ENCODE peak calls at places on chromosome 14, in seven cellular contexts. I, W, K, E, C, R and D are unnamed samples.
A peak's percentile ranks its signal among the peaks of the same experiment; 100 is the strongest.

GRCh38 chr14:61103541-61104339 is 122.7 kb downstream of the SLC38A6 start:
- DNase-seq in E (peak; percentile 91), W (peak; percentile 95), C (peak; percentile 77), I (no peak), K (no peak), R (peak; percentile 45), D (peak; percentile 89)

GRCh38 chr14:73713804-73714655 is at the start of gene PNMA1:
- DNase-seq in R (peak; percentile 89), I (peak; percentile 91), K (peak; percentile 87), W (peak; percentile 66), C (peak; percentile 87), E (peak; percentile 79), D (peak; percentile 30)

GRCh38 chr14:85300119-85300518 is 229.8 kb upstream of the FLRT2 start:
- DNase-seq in E (no peak), R (no peak), C (no peak), W (no peak), I (no peak), K (no peak), D (no peak)

GRCh38 chr14:48096869-48097268 is 421.5 kb upstream of the MDGA2 start:
- DNase-seq in E (no peak), C (no peak), R (no peak), I (no peak), W (no peak), K (no peak), D (no peak)

GRCh38 chr14:105888784-105889665 is 362.6 kb downstream of the TMEM121 start:
- DNase-seq in W (no peak), I (no peak), E (no peak), C (no peak), K (no peak), R (no peak), D (no peak)

GRCh38 chr14:104680056-104680805 is 9.2 kb upstream of the INF2 start:
- DNase-seq in K (no peak), W (peak; percentile 72), C (peak; percentile 21), E (peak; percentile 91), R (no peak), I (no peak), D (no peak)

GRCh38 chr14:77284066-77284855 is 13.3 kb upstream of the NGB start:
- DNase-seq in W (no peak), R (no peak), C (no peak), E (no peak), I (no peak), K (no peak), D (no peak)

GRCh38 chr14:95609398-95609990 is 74.6 kb downstream of the GLRX5 start:
- DNase-seq in K (peak; percentile 71), C (peak; percentile 14), W (peak; percentile 6), I (no peak), E (peak; percentile 3), R (peak; percentile 7), D (no peak)

GRCh38 chr14:67541448-67542387 is 8.6 kb downstream of the PLEKHH1 start:
- DNase-seq in C (peak; percentile 38), I (no peak), K (peak; percentile 55), R (no peak), E (no peak), W (no peak), D (no peak)

GRCh38 chr14:101723061-101723595 is 38.4 kb upstream of the PPP2R5C start:
- DNase-seq in C (no peak), W (no peak), E (no peak), R (no peak), K (no peak), I (no peak), D (no peak)

GRCh38 chr14:104731249-104731924 is 7.4 kb downstream of the ADSS1 start:
- DNase-seq in K (no peak), I (no peak), R (no peak), W (peak; percentile 16), E (no peak), C (peak; percentile 50), D (no peak)

GRCh38 chr14:105582639-105583038 is 56.3 kb downstream of the TMEM121 start:
- DNase-seq in W (no peak), K (no peak), I (no peak), E (peak; percentile 8), R (no peak), C (no peak), D (no peak)

GRCh38 chr14:30906752-30907658 is 32.6 kb downstream of the COCH start:
- DNase-seq in C (no peak), K (no peak), W (no peak), I (no peak), R (no peak), E (peak; percentile 47), D (no peak)

GRCh38 chr14:105999361-106000028 is 473.1 kb downstream of the TMEM121 start:
- DNase-seq in C (peak; percentile 23), E (no peak), I (no peak), K (no peak), R (peak; percentile 55), W (no peak), D (no peak)

GRCh38 chr14:104865069-104865630 is at the start of gene CEP170B:
- DNase-seq in I (peak; percentile 83), W (no peak), R (no peak), C (peak; percentile 86), K (peak; percentile 26), E (peak; percentile 62), D (no peak)

GRCh38 chr14:38143651-38144505 is 63.8 kb upstream of the SSTR1 start:
- DNase-seq in C (no peak), I (no peak), K (no peak), W (peak; percentile 78), E (peak; percentile 7), R (no peak), D (peak; percentile 18)

GRCh38 chr14:103008768-103009342 is 48.5 kb downstream of the CDC42BPB start:
- DNase-seq in C (no peak), E (peak; percentile 66), W (peak; percentile 19), R (no peak), I (no peak), K (no peak), D (no peak)

GRCh38 chr14:104436047-104436531 is 143.5 kb upstream of the C14orf180 start:
- DNase-seq in E (no peak), C (peak; percentile 23), K (peak; percentile 39), I (no peak), W (no peak), R (peak; percentile 82), D (no peak)

GRCh38 chr14:105281354-105282097 is 19.3 kb downstream of the BRF1 start:
- DNase-seq in K (peak; percentile 41), I (no peak), R (no peak), E (peak; percentile 72), W (peak; percentile 50), C (no peak), D (no peak)

GRCh38 chr14:32648434-32648833 is 290.2 kb upstream of the NPAS3 start:
- DNase-seq in E (peak; percentile 58), R (no peak), C (no peak), W (peak; percentile 75), K (no peak), I (no peak), D (peak; percentile 27)

GRCh38 chr14:91214306-91214705 is 30.2 kb downstream of the GPR68 start:
- DNase-seq in R (no peak), W (no peak), I (no peak), C (no peak), K (no peak), E (no peak), D (no peak)

GRCh38 chr14:79580908-79581307 is 630.4 kb downstream of the DIO2 start:
- DNase-seq in C (no peak), W (no peak), E (no peak), I (no peak), R (no peak), K (no peak), D (no peak)
- TF ChIP-seq CTCF in C (no peak), W (no peak), E (no peak), I (no peak), R (no peak), K (no peak), D (no peak)

GRCh38 chr14:41824441-41824840 is 217.8 kb downstream of the LRFN5 start:
- DNase-seq in W (no peak), K (no peak), I (no peak), C (no peak), R (no peak), E (no peak), D (no peak)
- TF ChIP-seq CTCF in W (no peak), K (peak; percentile 53), I (no peak), C (no peak), R (peak; percentile 6), E (peak; percentile 4), D (no peak)

DNA sequence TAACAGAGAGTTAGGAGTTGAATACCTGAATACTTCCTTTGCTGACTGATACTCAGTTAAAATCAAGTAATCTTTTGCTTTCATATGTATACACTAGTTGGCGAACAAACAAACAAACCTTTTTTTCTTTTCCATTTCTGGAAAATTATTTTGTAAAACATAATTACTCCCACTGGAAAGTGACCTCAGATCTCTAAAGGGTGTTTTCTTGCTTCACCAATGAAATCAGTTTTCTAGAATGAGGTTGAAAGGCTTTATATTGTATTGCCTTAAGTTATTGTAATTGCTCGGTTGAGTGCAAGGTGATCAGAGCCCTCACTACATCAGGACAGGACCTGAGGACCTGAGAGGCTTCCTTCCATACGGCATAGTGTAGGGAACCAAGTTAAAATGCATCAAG is at the start of gene OR4K1:
- DNase-seq in K (no peak), E (no peak), W (no peak), R (no peak), C (no peak), I (no peak), D (no peak)
- TF ChIP-seq CTCF in K (no peak), E (no peak), W (no peak), R (no peak), C (no peak), I (no peak), D (no peak)

DNA sequence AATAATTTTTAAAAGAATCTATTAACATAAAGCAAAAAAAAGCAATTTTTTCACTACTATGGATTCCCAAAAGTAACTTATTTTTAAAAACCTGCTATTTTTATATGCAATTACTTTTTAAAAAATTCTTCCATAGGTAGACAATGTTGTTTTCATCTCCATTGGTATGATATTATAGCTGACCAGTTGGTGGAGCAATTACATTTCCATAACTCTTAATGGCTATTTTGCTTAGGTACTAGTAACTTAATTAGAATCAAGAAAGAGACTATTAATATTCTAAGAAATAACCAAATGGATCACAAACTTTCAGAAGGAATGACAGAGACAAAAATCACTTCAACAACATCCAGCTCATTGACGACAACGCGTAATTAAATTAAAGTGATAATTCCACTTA is 64.7 kb upstream of the PTCSC3 start:
- DNase-seq in R (no peak), I (no peak), E (peak; percentile 27), C (no peak), W (no peak), K (no peak), D (no peak)
- TF ChIP-seq CTCF in R (no peak), I (peak; percentile 25), E (peak; percentile 14), C (peak; percentile 18), W (peak; percentile 44), K (no peak), D (no peak)

DNA sequence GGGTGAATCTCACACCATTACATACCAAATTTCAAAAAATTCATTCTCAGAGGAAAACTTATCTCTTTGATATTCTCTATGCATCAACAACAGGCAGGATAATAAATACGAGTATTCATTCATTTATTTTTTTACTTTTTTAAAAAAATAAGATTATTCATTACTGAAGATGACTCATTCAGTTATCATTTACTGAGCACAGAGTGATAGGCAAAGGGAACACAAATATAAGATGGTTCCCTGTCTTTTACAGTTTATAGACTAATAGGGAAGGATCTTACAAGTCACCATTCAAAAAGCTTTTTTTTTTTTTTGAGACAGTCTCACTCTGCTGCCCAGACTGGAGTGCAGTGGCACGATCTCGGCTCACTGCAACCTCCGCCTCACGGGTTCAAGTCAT is 5.0 kb upstream of the PABPN1 start:
- DNase-seq in R (no peak), K (no peak), C (no peak), I (no peak), E (no peak), W (no peak), D (no peak)
- TF ChIP-seq CTCF in R (no peak), K (no peak), C (no peak), I (no peak), E (no peak), W (no peak), D (no peak)